ENCODE peak calls at places on chromosomes 5 and 9, in ten cellular contexts. H, A, Q, U, E, Z, Y, S, P and N are unnamed samples.

GRCh38 chr9:36739538-36740116 is 166.9 kb downstream of the MELK start:
- DNase-seq in H (no peak), A (no peak), U (no peak), Y (no peak), P (no peak), S (no peak), E (no peak), Z (no peak), Q (no peak), N (peak; percentile 80)

GRCh38 chr5:151896041-151896691 is 28.5 kb downstream of the GLRA1 start:
- DNase-seq in S (no peak), H (no peak), P (peak; percentile 91), Y (no peak), E (no peak), A (no peak), U (no peak), Z (no peak), Q (no peak), N (no peak)

GRCh38 chr9:131094622-131095021 is 1.7 kb upstream of the AIF1L start:
- DNase-seq in Y (no peak), E (no peak), P (peak; percentile 33), Z (no peak), U (no peak), A (no peak), H (peak; percentile 80), Q (no peak), S (no peak), N (no peak)

GRCh38 chr9:93679536-93680444 is 103.4 kb downstream of the PHF2 start:
- DNase-seq in Z (peak; percentile 38), A (no peak), U (peak; percentile 7), Y (no peak), E (peak; percentile 43), S (peak; percentile 16), P (no peak), H (no peak), Q (no peak), N (peak; percentile 19)

GRCh38 chr5:148912146-148912545 is 85.7 kb downstream of the ADRB2 start:
- DNase-seq in E (no peak), A (no peak), Q (no peak), Y (no peak), Z (no peak), S (no peak), H (no peak), U (no peak), P (no peak), N (no peak)

GRCh38 chr5:43044181-43044914 is 4.2 kb upstream of the ANXA2R start:
- DNase-seq in Y (no peak), U (peak; percentile 52), H (no peak), Z (no peak), A (peak; percentile 37), E (no peak), Q (no peak), S (no peak), P (no peak), N (no peak)

GRCh38 chr5:102523541-102524175 is 24.9 kb upstream of the SLCO6A1 start:
- DNase-seq in Y (no peak), Z (no peak), U (no peak), S (no peak), E (no peak), A (no peak), Q (no peak), P (no peak), H (no peak), N (no peak)

GRCh38 chr9:117355542-117355941 is 59.3 kb downstream of the ASTN2 start:
- DNase-seq in A (no peak), Q (no peak), P (no peak), Y (no peak), S (no peak), Z (no peak), H (no peak), E (no peak), U (no peak), N (no peak)

GRCh38 chr5:135333737-135334515 is 65.1 kb downstream of the MACROH2A1 start:
- DNase-seq in Y (no peak), E (no peak), P (no peak), H (no peak), Z (no peak), U (no peak), A (no peak), Q (no peak), S (no peak), N (no peak)

GRCh38 chr5:31854181-31854624 is 215.3 kb downstream of the PDZD2 start:
- DNase-seq in P (no peak), Y (no peak), Q (peak; percentile 50), U (peak; percentile 62), S (peak; percentile 46), Z (no peak), E (no peak), H (no peak), A (peak; percentile 38), N (peak; percentile 43)

GRCh38 chr9:118305371-118305770 is 601.2 kb downstream of the TLR4 start:
- DNase-seq in U (no peak), H (no peak), Y (no peak), Q (no peak), S (no peak), P (no peak), Z (peak; percentile 68), E (no peak), A (no peak), N (no peak)

GRCh38 chr5:105952875-105953274 is 1717.9 kb downstream of the EFNA5 start:
- DNase-seq in E (no peak), Q (no peak), Y (no peak), Z (no peak), A (no peak), U (no peak), H (no peak), P (no peak), S (no peak), N (no peak)

GRCh38 chr5:177498013-177498847 is 826 bp upstream of the PDLIM7 start:
- DNase-seq in P (no peak), S (peak; percentile 59), Z (no peak), Y (no peak), H (no peak), E (no peak), A (peak; percentile 75), U (peak; percentile 59), Q (no peak), N (peak; percentile 62)

GRCh38 chr9:121434946-121435345 is 64.7 kb downstream of the GGTA1 start:
- DNase-seq in E (no peak), S (no peak), U (no peak), Y (no peak), Q (no peak), P (peak; percentile 64), A (no peak), Z (no peak), H (no peak), N (no peak)

GRCh38 chr5:35651002-35651756 is 33.5 kb downstream of the SPEF2 start:
- DNase-seq in Q (peak; percentile 5), H (peak; percentile 29), U (no peak), Z (peak; percentile 50), A (peak; percentile 16), S (no peak), E (no peak), P (peak; percentile 56), Y (peak; percentile 29), N (no peak)

DNA sequence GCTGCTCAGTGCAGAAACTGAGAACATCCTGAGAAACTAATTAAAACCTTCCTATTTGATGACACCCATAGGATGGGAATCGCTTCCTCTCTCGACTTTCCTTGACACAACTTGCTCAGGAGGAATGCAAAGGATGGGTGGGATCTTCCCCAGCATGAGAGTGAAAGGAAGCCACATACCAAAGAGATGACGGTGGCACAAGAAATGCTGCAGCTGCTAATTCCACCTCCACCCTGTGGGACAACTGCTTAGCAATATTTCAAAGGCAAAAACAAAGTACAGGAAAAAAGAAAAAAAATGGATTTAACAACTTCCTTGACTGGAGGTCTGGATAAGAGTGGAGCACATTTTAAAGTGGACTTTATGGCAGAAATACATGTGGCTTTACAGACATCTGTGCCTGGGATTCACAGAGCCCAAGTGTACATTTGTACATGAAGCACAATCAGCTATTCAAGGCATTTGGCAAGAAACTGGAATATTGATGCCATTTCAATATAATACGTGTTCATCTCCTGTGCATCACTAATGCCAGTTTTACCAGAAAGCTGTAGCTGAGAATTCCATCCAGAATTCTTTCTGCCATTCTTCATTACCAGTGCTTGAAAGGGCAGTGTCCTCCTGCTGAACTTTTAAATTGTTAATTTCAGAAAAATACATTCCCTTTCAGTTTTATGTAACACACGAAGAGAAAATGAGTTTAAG is 359.2 kb upstream of the ACTBL2 start:
- DNase-seq in Z (no peak), E (no peak), H (peak; percentile 79), Q (peak; percentile 81), U (no peak), P (peak; percentile 96), S (no peak), A (no peak), Y (no peak), N (no peak)
- H3K4me3 ChIP-seq in Z (no peak overlapping the region), E (no peak overlapping the region), H (peak overlapping the region; percentile 24), Q (no peak overlapping the region), U (no peak overlapping the region), P (no peak overlapping the region), S (no peak overlapping the region), A (no peak overlapping the region), Y (no peak overlapping the region), N (no peak overlapping the region)

DNA sequence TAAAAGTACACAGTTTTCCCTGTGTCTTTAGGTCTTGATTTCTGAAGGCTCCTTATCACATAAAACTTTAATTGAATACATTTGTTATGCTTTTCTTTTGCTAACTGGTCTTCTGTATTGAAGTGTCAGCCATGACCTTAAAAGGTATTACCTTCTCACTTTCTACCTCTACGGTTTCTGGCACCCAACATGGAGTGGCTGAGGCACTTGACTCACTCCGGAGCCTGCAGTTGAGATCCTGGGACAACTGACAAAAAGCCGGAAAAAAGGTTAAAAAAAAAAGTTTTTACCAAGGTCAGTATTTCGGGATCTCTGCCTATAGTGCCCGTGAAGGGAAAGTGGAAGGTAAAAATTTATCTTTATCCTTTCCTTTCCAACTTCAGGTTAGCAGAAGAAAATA is 197.0 kb downstream of the ARRDC3 start:
- DNase-seq in E (no peak), Z (no peak), U (no peak), P (no peak), Y (no peak), A (no peak), H (no peak), Q (no peak), S (no peak), N (no peak)
- H3K27me3 ChIP-seq in E (no peaks in the 10 kb centered on the region), Z (no peaks in the 10 kb centered on the region), U (no peaks in the 10 kb centered on the region), P (no peaks in the 10 kb centered on the region), Y (no peaks in the 10 kb centered on the region), A (no peaks in the 10 kb centered on the region), H (no peaks in the 10 kb centered on the region), Q (no peaks in the 10 kb centered on the region), S (no peaks in the 10 kb centered on the region), N (no peaks in the 10 kb centered on the region)

DNA sequence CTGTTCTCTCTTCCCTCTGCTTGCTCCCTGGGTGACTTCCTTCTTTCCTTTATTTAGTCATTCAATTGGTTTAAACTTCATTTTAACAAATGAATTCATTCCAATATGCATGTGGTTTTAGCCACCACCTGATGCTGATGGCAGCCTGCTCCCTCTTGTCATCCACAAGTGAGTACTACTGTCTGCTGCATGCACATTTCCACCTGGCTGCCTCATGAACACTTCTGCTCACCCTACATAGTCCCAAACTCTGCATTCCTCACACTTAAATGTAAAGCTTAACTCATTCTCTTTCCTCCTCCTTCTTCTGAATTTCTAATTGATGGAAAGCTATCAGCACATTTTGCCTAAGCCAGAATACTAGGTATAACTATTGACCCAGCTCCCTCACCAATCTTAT is 184.7 kb upstream of the ZNF462 start:
- DNase-seq in U (no peak), A (no peak), Q (no peak), H (no peak), Z (no peak), S (no peak), E (no peak), P (no peak), Y (no peak), N (no peak)
- H3K4me3 ChIP-seq in U (no peak overlapping the region), A (no peak overlapping the region), Q (no peak overlapping the region), H (no peak overlapping the region), Z (no peak overlapping the region), S (no peak overlapping the region), E (no peak overlapping the region), P (no peak overlapping the region), Y (no peak overlapping the region), N (no peak overlapping the region)

GRCh38 chr5:33160871-33161270 is 279.9 kb upstream of the TARS1 start:
- DNase-seq in H (no peak), U (no peak), E (no peak), Z (no peak), A (no peak), S (no peak), Q (no peak), Y (no peak), P (no peak), N (no peak)
- H3K27me3 ChIP-seq in H (no peaks in the 10 kb centered on the region), U (no peaks in the 10 kb centered on the region), E (no peaks in the 10 kb centered on the region), Z (no peaks in the 10 kb centered on the region), A (no peaks in the 10 kb centered on the region), S (no peaks in the 10 kb centered on the region), Q (no peaks in the 10 kb centered on the region), Y (no peaks in the 10 kb centered on the region), P (no peaks in the 10 kb centered on the region), N (no peaks in the 10 kb centered on the region)